ENCODE peak calls at places on chromosomes 12 and 14, in ten cellular contexts. L, D, M, I, A, R, Q, C, F and W are unnamed samples.

GRCh38 chr12:39581592-39581991 is 38.0 kb downstream of the ABCD2 start:
- DNase-seq in L (peak), D (no peak), M (no peak), I (peak), A (no peak), R (no peak), Q (no peak), C (no peak), F (no peak), W (no peak)

GRCh38 chr14:105200074-105200473 is 19.0 kb upstream of the NUDT14 start:
- DNase-seq in L (no peak), D (no peak), M (no peak), I (no peak), A (no peak), R (no peak), Q (no peak), C (no peak), F (no peak), W (no peak)

GRCh38 chr12:15700595-15700994 is 88.6 kb downstream of the EPS8 start:
- DNase-seq in L (peak), D (no peak), M (peak), I (peak), A (peak), R (no peak), Q (peak), C (no peak), F (peak), W (peak)

GRCh38 chr14:24434676-24435075 is 4.9 kb downstream of the KHNYN start:
- DNase-seq in L (no peak), D (no peak), M (no peak), I (no peak), A (no peak), R (no peak), Q (no peak), C (no peak), F (no peak), W (no peak)

GRCh38 chr12:51823875-51824565 is 24.5 kb downstream of the FIGNL2 start:
- DNase-seq in L (peak), D (no peak), M (peak), I (peak), A (no peak), R (no peak), Q (no peak), C (peak), F (no peak), W (no peak)

GRCh38 chr12:110180591-110181005 is 56.4 kb downstream of the IFT81 start:
- DNase-seq in L (no peak), D (no peak), M (no peak), I (no peak), A (no peak), R (no peak), Q (no peak), C (no peak), F (no peak), W (no peak)

GRCh38 chr12:42130670-42131402 is 13.8 kb downstream of the GXYLT1 start:
- DNase-seq in L (no peak), D (no peak), M (no peak), I (no peak), A (no peak), R (no peak), Q (no peak), C (no peak), F (no peak), W (no peak)

GRCh38 chr12:92927055-92927435 is 2.0 kb downstream of the EEA1 start:
- DNase-seq in L (peak), D (no peak), M (no peak), I (no peak), A (peak), R (peak), Q (no peak), C (no peak), F (peak), W (peak)

GRCh38 chr14:61177279-61178225 is 103.6 kb downstream of the TMEM30B start:
- DNase-seq in L (peak), D (no peak), M (peak), I (peak), A (no peak), R (no peak), Q (no peak), C (peak), F (no peak), W (no peak)

GRCh38 chr12:108930155-108930554 is 50.3 kb downstream of the DAO start:
- DNase-seq in L (no peak), D (no peak), M (no peak), I (no peak), A (peak), R (no peak), Q (no peak), C (no peak), F (no peak), W (peak)

GRCh38 chr12:8780389-8780788 is 42.0 kb upstream of the A2ML1 start:
- DNase-seq in L (peak), D (no peak), M (peak), I (peak), A (peak), R (no peak), Q (peak), C (peak), F (peak), W (peak)

GRCh38 chr14:35532783-35533356 is 1.1 kb upstream of the INSM2 start:
- DNase-seq in L (no peak), D (no peak), M (no peak), I (no peak), A (peak), R (no peak), Q (no peak), C (no peak), F (no peak), W (no peak)

GRCh38 chr12:52037248-52037861 is 13.9 kb upstream of the NR4A1 start:
- DNase-seq in L (no peak), D (peak), M (peak), I (no peak), A (no peak), R (no peak), Q (no peak), C (peak), F (peak), W (no peak)

GRCh38 chr14:68979722-68980552 is 835 bp upstream of the ACTN1 start:
- DNase-seq in L (no peak), D (peak), M (peak), I (peak), A (peak), R (no peak), Q (no peak), C (peak), F (no peak), W (peak)

GRCh38 chr12:94338395-94338794 is 121.3 kb downstream of the CEP83 start:
- DNase-seq in L (no peak), D (no peak), M (no peak), I (no peak), A (no peak), R (no peak), Q (no peak), C (no peak), F (no peak), W (no peak)

GRCh38 chr12:3259976-3260375 is 182.8 kb downstream of the TSPAN9 start:
- DNase-seq in L (no peak), D (no peak), M (no peak), I (no peak), A (no peak), R (no peak), Q (no peak), C (no peak), F (no peak), W (no peak)

GRCh38 chr14:75717729-75718128 is 56.7 kb downstream of the TTLL5 start:
- DNase-seq in L (no peak), D (no peak), M (no peak), I (no peak), A (no peak), R (no peak), Q (no peak), C (no peak), F (no peak), W (no peak)
- TF ChIP-seq CTCF in L (no peak), D (no peak), M (no peak), I (no peak), A (no peak), R (no peak), Q (no peak), C (no peak), F (no peak), W (no peak)

DNA sequence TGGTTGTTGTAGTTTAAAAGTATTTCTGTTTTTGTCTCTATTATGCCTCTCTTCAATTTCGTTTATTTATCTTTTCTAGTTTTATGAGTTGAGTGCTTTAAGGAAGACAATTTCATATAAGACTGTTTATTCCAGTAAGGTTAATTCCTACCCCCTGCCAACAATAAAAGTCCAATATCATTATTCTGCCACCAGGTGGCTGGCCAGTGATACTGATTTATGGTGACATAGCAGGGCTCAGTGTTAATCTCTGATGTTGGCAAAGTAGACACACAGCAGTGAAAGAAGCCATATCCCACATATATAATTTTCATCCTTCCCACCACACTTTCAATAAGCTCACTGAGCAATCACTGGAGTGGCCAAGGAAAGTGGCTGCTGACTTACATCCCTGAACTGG is 69.0 kb upstream of the BMP4 start:
- DNase-seq in L (no peak), D (no peak), M (peak), I (peak), A (no peak), R (no peak), Q (no peak), C (no peak), F (no peak), W (no peak)
- TF ChIP-seq CTCF in L (peak), D (no peak), M (peak), I (peak), A (no peak), R (no peak), Q (peak), C (peak), F (no peak), W (peak)

GRCh38 chr12:11648514-11649412 is 711 bp upstream of the ETV6 start:
- DNase-seq in L (peak), D (peak), M (peak), I (peak), A (peak), R (peak), Q (peak), C (peak), F (peak), W (peak)

GRCh38 chr12:11650279-11650696 is 814 bp downstream of the ETV6 start:
- DNase-seq in L (no peak), D (no peak), M (peak), I (no peak), A (no peak), R (no peak), Q (no peak), C (peak), F (no peak), W (no peak)

GRCh38 chr12:11650697-11651281 is 1.3 kb downstream of the ETV6 start:
- DNase-seq in L (peak), D (no peak), M (no peak), I (no peak), A (peak), R (no peak), Q (no peak), C (no peak), F (no peak), W (peak)

GRCh38 chr12:11651377-11651776 is 1.9 kb downstream of the ETV6 start:
- DNase-seq in L (no peak), D (no peak), M (no peak), I (no peak), A (no peak), R (no peak), Q (no peak), C (no peak), F (no peak), W (no peak)

DNA sequence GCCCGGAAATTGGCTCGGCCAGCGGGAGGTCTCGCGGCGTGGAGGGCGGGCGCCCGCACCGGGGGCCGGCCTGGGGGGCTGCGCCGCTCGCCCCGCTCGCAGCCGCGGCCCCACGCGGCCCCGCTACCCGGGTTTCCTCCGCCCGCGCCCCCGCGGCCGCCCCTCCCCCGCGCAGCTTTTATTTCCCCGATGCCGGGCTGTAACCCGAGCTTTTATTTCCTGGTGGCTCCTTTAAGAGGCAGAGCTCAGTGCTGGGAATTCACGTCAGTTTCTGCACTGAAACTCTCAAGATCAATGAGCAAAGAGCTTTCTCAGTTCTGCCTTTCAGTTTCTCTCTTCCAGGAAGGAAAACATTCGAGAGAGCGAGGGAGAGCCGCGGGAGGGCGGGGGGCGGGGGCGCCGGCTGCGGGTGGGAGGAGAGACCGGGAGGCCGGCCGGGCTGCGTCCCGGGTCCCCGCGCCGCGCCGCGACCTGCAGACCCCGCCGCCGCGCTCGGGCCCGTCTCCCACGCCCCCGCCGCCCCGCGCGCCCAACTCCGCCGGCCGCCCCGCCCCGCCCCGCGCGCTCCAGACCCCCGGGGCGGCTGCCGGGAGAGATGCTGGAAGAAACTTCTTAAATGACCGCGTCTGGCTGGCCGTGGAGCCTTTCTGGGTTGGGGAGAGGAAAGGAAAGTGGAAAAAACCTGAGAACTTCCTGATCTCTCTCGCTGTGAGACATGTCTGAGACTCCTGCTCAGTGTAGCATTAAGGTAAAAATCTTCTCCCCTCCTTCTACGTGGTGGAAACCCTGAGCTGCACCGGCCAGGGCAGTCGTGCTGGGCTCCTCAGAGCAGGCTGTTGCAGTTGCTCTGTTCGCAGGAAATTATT is at the start of gene ETV6:
- DNase-seq in L (peak), D (peak), M (peak), I (peak), A (peak), R (peak), Q (peak), C (peak), F (peak), W (peak)
- TF ChIP-seq CTCF in L (no peak), D (no peak), M (no peak), I (no peak), A (no peak), R (no peak), Q (no peak), C (no peak), F (no peak), W (no peak)

GRCh38 chr14:103123634-103124500 is 606 bp downstream of the TNFAIP2 start:
- DNase-seq in L (no peak), D (peak), M (peak), I (no peak), A (peak), R (peak), Q (no peak), C (peak), F (peak), W (no peak)
- TF ChIP-seq CTCF in L (peak), D (no peak), M (no peak), I (peak), A (peak), R (peak), Q (peak), C (peak), F (no peak), W (peak)

GRCh38 chr12:89504560-89505346 is 19.8 kb downstream of the GALNT4 start:
- DNase-seq in L (no peak), D (no peak), M (no peak), I (no peak), A (no peak), R (no peak), Q (no peak), C (no peak), F (no peak), W (no peak)
- TF ChIP-seq CTCF in L (peak), D (no peak), M (no peak), I (no peak), A (no peak), R (no peak), Q (peak), C (no peak), F (no peak), W (no peak)

GRCh38 chr14:23005451-23005850 is 4.5 kb downstream of the C14orf93 start:
- DNase-seq in L (no peak), D (no peak), M (no peak), I (no peak), A (no peak), R (no peak), Q (no peak), C (no peak), F (no peak), W (no peak)

GRCh38 chr14:23005861-23006534 is 3.9 kb downstream of the C14orf93 start:
- DNase-seq in L (no peak), D (peak), M (no peak), I (no peak), A (no peak), R (no peak), Q (no peak), C (no peak), F (no peak), W (no peak)

GRCh38 chr14:23008836-23009235 is 1.1 kb downstream of the C14orf93 start:
- DNase-seq in L (no peak), D (no peak), M (no peak), I (no peak), A (no peak), R (no peak), Q (no peak), C (no peak), F (no peak), W (no peak)

GRCh38 chr14:23009483-23009938 is 432 bp downstream of the C14orf93 start:
- DNase-seq in L (no peak), D (peak), M (peak), I (no peak), A (no peak), R (no peak), Q (no peak), C (no peak), F (no peak), W (no peak)

GRCh38 chr14:23006544-23007419 is 3.2 kb downstream of the C14orf93 start:
- DNase-seq in L (peak), D (peak), M (peak), I (peak), A (peak), R (peak), Q (peak), C (peak), F (peak), W (peak)
- TF ChIP-seq CTCF in L (peak), D (peak), M (no peak), I (peak), A (no peak), R (peak), Q (no peak), C (peak), F (peak), W (peak)

DNA sequence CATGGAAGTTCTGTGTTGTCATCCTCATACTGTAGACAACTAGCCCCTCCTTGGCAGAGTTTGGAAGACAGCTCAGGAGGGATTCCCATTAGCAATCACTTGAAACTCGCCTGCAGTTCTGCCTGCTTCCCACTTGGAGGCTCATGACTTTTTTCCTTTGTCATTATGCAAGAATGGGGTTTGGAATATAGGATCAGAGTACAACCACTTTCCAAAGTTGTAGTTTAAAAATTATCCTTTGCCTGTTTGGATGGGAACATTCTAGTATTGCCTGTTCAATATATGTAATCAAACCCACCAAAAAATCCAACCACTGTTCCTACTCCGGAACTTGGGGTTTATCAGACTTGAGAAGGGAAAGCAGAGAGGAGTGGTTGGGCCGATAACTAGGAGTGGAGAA is 2.1 kb upstream of the GPD1 start:
- DNase-seq in L (no peak), D (no peak), M (no peak), I (peak), A (no peak), R (no peak), Q (no peak), C (peak), F (no peak), W (no peak)
- TF ChIP-seq CTCF in L (peak), D (no peak), M (no peak), I (peak), A (no peak), R (peak), Q (peak), C (peak), F (no peak), W (peak)

GRCh38 chr14:32366256-32366655 is 37.2 kb downstream of the AKAP6 start:
- DNase-seq in L (no peak), D (no peak), M (no peak), I (no peak), A (no peak), R (no peak), Q (no peak), C (no peak), F (no peak), W (no peak)

GRCh38 chr14:32366995-32367394 is 37.9 kb downstream of the AKAP6 start:
- DNase-seq in L (no peak), D (no peak), M (no peak), I (no peak), A (no peak), R (no peak), Q (no peak), C (no peak), F (no peak), W (no peak)

GRCh38 chr14:32367501-32367900 is 38.4 kb downstream of the AKAP6 start:
- DNase-seq in L (no peak), D (no peak), M (no peak), I (no peak), A (no peak), R (no peak), Q (no peak), C (no peak), F (no peak), W (no peak)

GRCh38 chr14:32370720-32371119 is 41.6 kb downstream of the AKAP6 start:
- DNase-seq in L (peak), D (no peak), M (no peak), I (peak), A (no peak), R (no peak), Q (peak), C (no peak), F (no peak), W (no peak)

DNA sequence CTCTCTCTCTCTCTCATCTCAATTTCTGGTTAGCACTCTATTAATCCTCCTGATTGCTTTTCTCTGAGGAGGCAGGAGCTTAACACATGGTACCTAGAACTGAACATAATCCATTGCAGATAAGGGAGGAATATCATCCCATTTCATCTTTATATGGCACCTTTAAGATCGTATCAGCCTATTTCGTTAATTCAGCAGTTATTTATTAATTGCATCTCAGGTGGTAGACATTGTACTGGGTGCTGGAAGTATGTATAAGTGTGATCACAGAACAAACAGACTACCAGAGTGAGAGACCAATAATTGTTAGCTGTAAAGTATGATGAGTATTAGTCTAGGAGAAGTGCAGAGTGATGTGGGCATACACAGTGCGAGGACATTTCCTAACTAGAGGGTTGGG is 39.0 kb downstream of the AKAP6 start:
- DNase-seq in L (no peak), D (no peak), M (no peak), I (no peak), A (no peak), R (no peak), Q (no peak), C (no peak), F (no peak), W (no peak)
- TF ChIP-seq CTCF in L (no peak), D (no peak), M (no peak), I (no peak), A (no peak), R (no peak), Q (no peak), C (no peak), F (no peak), W (no peak)